ENCODE peak calls at places on chromosome 16, in five cellular contexts. P is ascending aorta, L is neuronal stem cell, X is heart right ventricle, U is colonic mucosa. T is an unnamed sample.
A peak's percentile ranks its signal among the peaks of the same experiment; 100 is the strongest.

GRCh38 chr16:28192811-28193529 is 18.8 kb downstream of the XPO6 start:
- DNase-seq in P (no peak), U (peak; percentile 28), L (no peak), X (no peak), T (no peak)

GRCh38 chr16:21603920-21604319 is 4.5 kb downstream of the METTL9 start:
- DNase-seq in X (no peak), L (no peak), P (no peak), U (no peak), T (no peak)

GRCh38 chr16:88560722-88561484 is 9.3 kb upstream of the ZC3H18 start:
- DNase-seq in P (no peak), U (no peak), L (peak; percentile 46), X (no peak), T (no peak)

GRCh38 chr16:54048994-54049929 is 237.3 kb downstream of the IRX3 start:
- DNase-seq in L (no peak), P (no peak), U (no peak), X (no peak), T (no peak)

GRCh38 chr16:86618431-86619262 is 40.3 kb downstream of the FOXL1 start:
- DNase-seq in U (no peak), X (no peak), L (no peak), P (peak; percentile 65), T (no peak)

GRCh38 chr16:47047804-47048203 is 74.3 kb upstream of the DNAJA2 start:
- DNase-seq in P (no peak), U (no peak), X (no peak), L (no peak), T (no peak)

GRCh38 chr16:70158261-70158939 is 15.2 kb upstream of the CLEC18C start:
- DNase-seq in X (peak; percentile 1), U (no peak), L (no peak), P (no peak), T (no peak)

GRCh38 chr16:79707867-79708266 is 107.3 kb upstream of the MAF start:
- DNase-seq in P (peak; percentile 93), L (no peak), U (peak; percentile 35), X (peak; percentile 54), T (peak; percentile 85)

GRCh38 chr16:80122155-80122554 is 418.6 kb upstream of the DYNLRB2 start:
- DNase-seq in P (no peak), X (peak; percentile 45), U (peak; percentile 51), L (no peak), T (peak; percentile 77)

GRCh38 chr16:78237346-78237745 is 137.9 kb downstream of the WWOX start:
- DNase-seq in X (peak; percentile 19), L (no peak), U (no peak), P (no peak), T (no peak)

GRCh38 chr16:2775317-2775716 is 1.8 kb downstream of the ELOB start:
- DNase-seq in P (no peak), U (no peak), L (no peak), X (no peak), T (peak; percentile 26)

GRCh38 chr16:76796431-76796830 is 394.6 kb upstream of the MON1B start:
- DNase-seq in P (no peak), X (no peak), L (no peak), U (no peak), T (no peak)

GRCh38 chr16:86495756-86496261 is 14.5 kb upstream of the FOXF1 start:
- DNase-seq in L (no peak), X (no peak), P (no peak), U (no peak), T (no peak)

GRCh38 chr16:88928405-88929375 is 48.3 kb downstream of the CBFA2T3 start:
- DNase-seq in X (no peak), L (no peak), U (peak; percentile 42), P (no peak), T (peak; percentile 40)

GRCh38 chr16:3797473-3797872 is 80.1 kb upstream of the TRAP1 start:
- DNase-seq in P (no peak), U (no peak), L (no peak), X (no peak), T (no peak)

GRCh38 chr16:68553186-68553585 is 14.1 kb downstream of the ZFP90 start:
- DNase-seq in P (no peak), X (no peak), L (no peak), U (no peak), T (no peak)
- H3K9me3 ChIP-seq in P (peaks cover 91% of the 10 kb centered on the region), X (peaks cover 23% of the 10 kb centered on the region), L (peaks cover 94% of the 10 kb centered on the region), U (no peaks in the 10 kb centered on the region), T (peaks cover 31% of the 10 kb centered on the region)

GRCh38 chr16:18799500-18799899 is 1.8 kb downstream of the ARL6IP1 start:
- DNase-seq in X (no peak), U (no peak), P (no peak), L (no peak), T (no peak)

GRCh38 chr16:18792836-18793433 is 2.8 kb upstream of the RPS15A start:
- DNase-seq in P (no peak), U (no peak), X (no peak), L (no peak), T (no peak)

GRCh38 chr16:18797746-18798145 is 3.6 kb downstream of the ARL6IP1 start:
- DNase-seq in X (no peak), U (no peak), P (no peak), L (no peak), T (no peak)

GRCh38 chr16:18800674-18801196 is 614 bp downstream of the ARL6IP1 start:
- DNase-seq in L (peak; percentile 48), P (no peak), X (no peak), U (peak; percentile 39), T (no peak)

GRCh38 chr16:18796377-18796776 is 5.0 kb downstream of the ARL6IP1 start:
- DNase-seq in X (no peak), P (no peak), L (no peak), U (no peak), T (no peak)
- H3K27ac ChIP-seq in X (no peak overlapping the region), P (no peak overlapping the region), L (no peak overlapping the region), U (no peak overlapping the region), T (no peak overlapping the region)

GRCh38 chr16:31754998-31755615 is 118.5 kb upstream of the ZNF267 start:
- DNase-seq in L (no peak), U (no peak), X (no peak), P (no peak), T (no peak)
- H3K4me3 ChIP-seq in L (no peak overlapping the region), U (no peak overlapping the region), X (no peak overlapping the region), P (no peak overlapping the region), T (no peak overlapping the region)

DNA sequence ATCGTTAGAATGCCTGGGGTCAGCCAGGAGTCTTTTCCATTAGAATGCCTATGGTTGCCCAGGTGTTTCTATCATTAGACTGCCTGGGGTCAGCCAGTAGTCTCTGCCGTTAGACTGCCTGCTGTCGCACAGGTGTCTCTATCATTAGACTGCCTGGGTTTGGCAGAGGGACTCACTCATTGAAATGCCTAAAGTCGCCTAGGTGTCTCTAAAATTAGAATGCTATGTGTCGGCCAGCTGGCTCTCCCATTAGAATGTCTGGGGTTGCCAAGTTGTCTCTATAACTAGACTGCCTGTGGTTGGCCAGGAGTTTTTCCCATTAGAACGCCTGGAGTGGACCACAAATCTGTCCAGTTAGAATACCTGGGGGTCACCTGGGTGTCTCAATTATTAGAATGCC is 2266.5 kb downstream of the TP53TG3F start:
- DNase-seq in P (peak; percentile 16), L (no peak), U (no peak), X (peak; percentile 17), T (no peak)
- H3K9me3 ChIP-seq in P (no peaks in the 10 kb centered on the region), L (no peaks in the 10 kb centered on the region), U (no peaks in the 10 kb centered on the region), X (peaks cover 12% of the 10 kb centered on the region), T (peaks cover 2% of the 10 kb centered on the region)

DNA sequence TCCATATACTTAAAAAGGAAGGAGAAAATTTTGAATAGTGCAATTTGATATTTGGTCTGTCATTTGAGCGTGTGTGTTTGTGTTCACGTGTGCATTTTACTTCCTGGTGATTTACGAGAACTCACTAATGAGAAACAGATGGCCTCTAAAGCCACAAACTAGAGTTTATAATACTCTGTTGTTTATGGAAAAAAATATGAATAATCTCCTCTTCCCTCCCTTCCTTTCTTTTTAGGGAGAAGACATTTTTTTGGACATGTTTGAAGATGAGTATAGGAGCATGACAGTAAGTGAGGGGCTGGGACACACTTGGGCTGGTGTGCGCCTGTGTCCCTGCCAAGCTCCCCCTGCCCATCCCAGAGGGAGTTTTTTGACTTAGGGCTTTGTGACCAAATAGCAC is 102.7 kb downstream of the CLEC16A start:
- DNase-seq in L (no peak), P (no peak), U (no peak), X (no peak), T (no peak)
- H3K27ac ChIP-seq in L (no peak overlapping the region), P (no peak overlapping the region), U (no peak overlapping the region), X (no peak overlapping the region), T (peak overlapping the region; percentile 38)

GRCh38 chr16:1495281-1496262 is 2.4 kb downstream of the TELO2 start:
- DNase-seq in X (no peak), P (no peak), U (no peak), L (no peak), T (no peak)

GRCh38 chr16:1492923-1493745 is at the start of gene TELO2:
- DNase-seq in L (peak; percentile 87), U (peak; percentile 86), P (peak; percentile 81), X (peak; percentile 71), T (peak; percentile 94)

GRCh38 chr16:1494129-1494640 is 1.0 kb downstream of the TELO2 start:
- DNase-seq in X (peak; percentile 52), L (no peak), U (peak; percentile 31), P (peak; percentile 80), T (peak; percentile 90)

GRCh38 chr16:1493746-1494094 is 560 bp downstream of the TELO2 start:
- DNase-seq in U (no peak), P (no peak), L (no peak), X (no peak), T (no peak)

DNA sequence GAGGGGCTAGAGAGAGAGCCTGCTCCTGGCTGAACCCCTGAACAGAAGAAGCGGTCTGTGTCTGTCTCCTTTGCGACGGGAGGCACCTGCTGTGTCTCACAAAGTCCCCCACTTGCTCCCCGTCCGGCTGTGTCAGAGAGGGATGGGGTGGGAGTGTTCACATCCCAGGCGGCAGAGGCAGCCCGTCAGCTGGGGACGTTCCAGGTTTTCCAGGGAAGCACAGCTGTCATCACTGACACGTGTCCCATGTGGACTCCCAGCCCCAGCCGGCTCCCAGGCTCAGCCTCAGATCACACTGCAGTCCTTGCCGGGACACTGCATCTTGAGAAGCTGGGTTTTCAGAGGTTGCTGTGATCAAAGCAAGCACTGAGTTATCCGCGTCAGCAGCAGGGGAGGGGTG is 1.6 kb downstream of the TELO2 start:
- DNase-seq in P (no peak), L (no peak), U (no peak), X (peak; percentile 65), T (peak; percentile 81)
- H3K4me3 ChIP-seq in P (peak overlapping the region; percentile 93), L (peak overlapping the region; percentile 86), U (no peak overlapping the region), X (peak overlapping the region; percentile 92), T (no peak overlapping the region)

GRCh38 chr16:676565-677297 is 1.3 kb downstream of the RHBDL1 start:
- DNase-seq in U (peak; percentile 94), X (no peak), L (no peak), P (no peak), T (no peak)
- H3K9me3 ChIP-seq in U (no peaks in the 10 kb centered on the region), X (no peaks in the 10 kb centered on the region), L (no peaks in the 10 kb centered on the region), P (no peaks in the 10 kb centered on the region), T (no peaks in the 10 kb centered on the region)

T was measured in right cardiac atrium.